ENCODE peak calls at places on chromosomes 16 and 17, in five cellular contexts. R is CD4-positive, alpha-beta memory T cell; F is adipocyte; N is body of pancreas; G is left lung. I is an unnamed sample.

GRCh38 chr16:9499921-9500593 is 408.6 kb downstream of the HAPSTR1 start:
- DNase-seq in R (no peak), F (no peak), N (no peak), G (no peak), I (no peak)

GRCh38 chr16:74030000-74030399 is 266.6 kb upstream of the PSMD7 start:
- DNase-seq in R (no peak), F (no peak), N (no peak), G (peak; percentile 51), I (no peak)

GRCh38 chr16:69253796-69254426 is 57.2 kb upstream of the VPS4A start:
- DNase-seq in R (peak; percentile 23), F (peak; percentile 66), N (no peak), G (no peak), I (no peak)

GRCh38 chr17:19579192-19579668 is 45.6 kb downstream of the SLC47A1 start:
- DNase-seq in R (no peak), F (no peak), N (no peak), G (no peak), I (no peak)

GRCh38 chr17:35545150-35545549 is 7.7 kb upstream of the SLFN12L start:
- DNase-seq in R (no peak), F (no peak), N (no peak), G (no peak), I (no peak)

GRCh38 chr17:80584171-80584905 is 39.7 kb downstream of the RPTOR start:
- DNase-seq in R (no peak), F (no peak), N (no peak), G (no peak), I (no peak)

GRCh38 chr16:21116148-21116693 is 34.4 kb downstream of the DNAH3 start:
- DNase-seq in R (no peak), F (no peak), N (no peak), G (no peak), I (no peak)

GRCh38 chr16:19344224-19344801 is 58.8 kb downstream of the CLEC19A start:
- DNase-seq in R (no peak), F (no peak), N (no peak), G (no peak), I (no peak)

GRCh38 chr16:80047796-80048649 is 447.5 kb upstream of the MAF start:
- DNase-seq in R (no peak), F (peak; percentile 41), N (no peak), G (no peak), I (no peak)

GRCh38 chr17:63311416-63311937 is 134.6 kb downstream of the CYB561 start:
- DNase-seq in R (no peak), F (no peak), N (no peak), G (no peak), I (no peak)

GRCh38 chr17:34117332-34117731 is 137.8 kb upstream of the CCL2 start:
- DNase-seq in R (no peak), F (no peak), N (no peak), G (no peak), I (no peak)

GRCh38 chr16:30958164-30959083 is 870 bp downstream of the SETD1A start:
- DNase-seq in R (no peak), F (peak; percentile 81), N (peak; percentile 58), G (no peak), I (no peak)

GRCh38 chr16:31186176-31186575 is 6.2 kb downstream of the FUS start:
- DNase-seq in R (no peak), F (no peak), N (no peak), G (no peak), I (no peak)

GRCh38 chr16:85291302-85292148 is 179.3 kb upstream of the CIBAR2 start:
- DNase-seq in R (no peak), F (no peak), N (no peak), G (peak; percentile 85), I (no peak)

GRCh38 chr16:85289760-85290625 is 177.7 kb upstream of the CIBAR2 start:
- DNase-seq in R (no peak), F (no peak), N (no peak), G (no peak), I (no peak)

GRCh38 chr16:85288341-85288868 is 176.1 kb upstream of the CIBAR2 start:
- DNase-seq in R (no peak), F (no peak), N (no peak), G (no peak), I (no peak)

GRCh38 chr16:85288869-85289660 is 176.8 kb upstream of the CIBAR2 start:
- DNase-seq in R (no peak), F (no peak), N (no peak), G (no peak), I (no peak)

DNA sequence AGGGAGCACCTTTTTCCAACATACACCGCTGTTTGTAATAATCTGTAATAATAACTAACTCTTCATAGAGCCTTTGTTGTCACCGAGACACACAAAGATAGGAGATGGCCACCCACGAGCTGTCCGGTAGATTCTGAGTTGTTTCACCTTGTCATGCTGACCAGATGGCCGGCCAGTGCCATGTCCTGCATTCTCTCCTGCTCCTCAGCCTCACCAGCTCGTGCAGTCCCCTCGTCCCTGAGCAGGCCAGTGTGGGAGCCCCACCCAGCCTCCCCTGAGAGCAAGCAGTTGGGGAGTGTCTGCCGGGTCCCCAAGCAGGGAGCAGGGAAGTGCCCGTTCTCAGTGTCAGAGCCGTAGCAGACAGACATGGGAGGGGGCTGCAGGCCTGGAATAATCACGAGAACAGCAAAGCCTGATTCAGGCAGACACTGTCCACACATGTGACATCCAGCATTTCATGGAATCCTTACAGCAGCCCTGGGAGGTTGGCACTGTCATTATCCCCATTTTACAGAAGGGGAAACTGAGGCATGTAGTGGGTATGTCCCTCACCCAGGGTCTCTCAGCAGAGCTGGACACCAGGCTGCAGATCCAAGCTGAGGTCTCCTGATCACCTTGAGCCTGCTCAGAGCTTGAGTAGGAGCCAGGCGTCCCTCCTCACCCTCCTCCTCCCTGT is 178.5 kb upstream of the CIBAR2 start:
- DNase-seq in R (no peak), F (no peak), N (no peak), G (no peak), I (no peak)
- H3K27me3 ChIP-seq in R (no peaks in the 10 kb centered on the region), F (no peaks in the 10 kb centered on the region), N (no peaks in the 10 kb centered on the region), G (no peaks in the 10 kb centered on the region), I (no peaks in the 10 kb centered on the region)

GRCh38 chr16:86291491-86291890 is 218.8 kb upstream of the FOXF1 start:
- DNase-seq in R (no peak), F (no peak), N (no peak), G (no peak), I (no peak)
- H3K27me3 ChIP-seq in R (peaks cover 12% of the 10 kb centered on the region), F (peaks cover 97% of the 10 kb centered on the region), N (no peaks in the 10 kb centered on the region), G (peaks cover 32% of the 10 kb centered on the region), I (peaks cover 17% of the 10 kb centered on the region)

GRCh38 chr16:1992475-1993292 is 2.9 kb downstream of the SYNGR3 start:
- DNase-seq in R (no peak), F (no peak), N (no peak), G (no peak), I (no peak)

GRCh38 chr16:1991135-1991551 is 1.4 kb downstream of the SYNGR3 start:
- DNase-seq in R (peak; percentile 53), F (no peak), N (no peak), G (peak; percentile 79), I (peak; percentile 59)

GRCh38 chr16:1991588-1992474 is 2.1 kb downstream of the SYNGR3 start:
- DNase-seq in R (peak; percentile 94), F (peak; percentile 97), N (peak; percentile 90), G (peak; percentile 99), I (peak; percentile 91)

GRCh38 chr16:1996175-1996574 is 6.4 kb downstream of the SYNGR3 start:
- DNase-seq in R (no peak), F (no peak), N (no peak), G (no peak), I (no peak)

DNA sequence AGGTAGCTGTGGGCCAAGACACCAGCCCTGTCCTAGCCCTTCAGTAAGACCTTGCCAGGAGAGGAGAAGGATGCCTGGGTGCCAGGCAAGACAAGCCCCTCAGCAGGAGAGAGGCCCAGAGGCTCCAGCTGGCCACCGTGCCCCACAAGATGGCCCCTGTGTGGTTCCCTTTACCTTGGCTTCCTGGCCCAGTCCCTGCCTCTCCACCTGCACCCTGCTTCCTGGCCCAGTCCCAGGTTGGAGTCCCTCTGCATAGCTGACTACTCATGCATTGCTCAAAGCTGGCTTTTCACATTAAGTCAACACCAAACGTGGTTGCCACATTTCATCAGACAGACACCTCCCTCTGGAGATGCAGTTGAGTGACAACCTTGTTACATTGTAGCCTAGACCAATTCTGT is 4.0 kb downstream of the SYNGR3 start:
- DNase-seq in R (no peak), F (no peak), N (no peak), G (no peak), I (no peak)
- H3K27me3 ChIP-seq in R (no peaks in the 10 kb centered on the region), F (peaks cover 18% of the 10 kb centered on the region), N (no peaks in the 10 kb centered on the region), G (peaks cover 24% of the 10 kb centered on the region), I (peaks cover 14% of the 10 kb centered on the region)

DNA sequence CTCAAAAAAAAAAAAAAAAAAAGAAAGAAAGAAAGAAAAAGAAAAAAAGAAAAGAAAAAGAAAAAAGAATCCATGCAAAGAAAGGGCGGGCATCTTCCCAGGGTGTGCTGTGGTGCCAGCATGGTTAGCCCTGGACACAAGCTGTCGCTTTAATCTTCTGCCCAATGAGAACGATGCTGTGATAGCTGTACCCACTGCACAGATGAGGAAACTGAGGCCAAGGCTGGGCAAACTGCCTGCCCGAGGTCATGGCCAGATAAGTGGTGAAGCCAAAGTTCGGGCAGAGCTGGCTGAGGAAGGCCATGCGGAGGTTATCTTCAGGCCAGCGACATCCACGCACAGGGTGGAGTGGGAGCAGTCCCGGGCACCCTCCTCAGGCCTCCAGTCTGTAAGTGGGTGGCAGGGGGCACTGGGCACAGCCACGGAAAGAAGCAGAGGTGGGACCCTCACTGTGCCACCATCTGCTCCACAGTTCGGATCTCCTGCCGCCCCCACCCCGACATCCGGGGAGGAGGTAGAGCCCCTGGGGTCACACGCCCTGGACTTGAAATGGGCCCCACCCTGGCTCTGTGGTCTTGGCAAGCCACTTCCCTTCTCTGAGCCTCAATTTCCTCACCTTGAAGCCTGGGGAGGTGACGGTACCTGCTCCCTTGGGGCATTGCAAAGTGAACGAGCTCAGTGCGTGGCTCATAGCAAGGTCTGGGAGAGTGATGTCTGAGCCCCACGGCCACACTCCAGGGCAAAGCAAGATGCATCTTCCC is 6.5 kb downstream of the FBXL16 start:
- DNase-seq in R (no peak), F (no peak), N (no peak), G (no peak), I (no peak)
- H3K27me3 ChIP-seq in R (peaks cover 9% of the 10 kb centered on the region), F (peaks cover 47% of the 10 kb centered on the region), N (no peaks in the 10 kb centered on the region), G (peaks cover 66% of the 10 kb centered on the region), I (peaks cover 23% of the 10 kb centered on the region)

GRCh38 chr17:48413613-48414405 is 16.2 kb downstream of the SKAP1 start:
- DNase-seq in R (peak; percentile 19), F (no peak), N (no peak), G (no peak), I (no peak)
- H3K27me3 ChIP-seq in R (no peaks in the 10 kb centered on the region), F (peaks cover 5% of the 10 kb centered on the region), N (no peaks in the 10 kb centered on the region), G (peaks cover 16% of the 10 kb centered on the region), I (no peaks in the 10 kb centered on the region)

GRCh38 chr16:75249441-75249840 is 2.0 kb downstream of the BCAR1 start:
- DNase-seq in R (no peak), F (no peak), N (no peak), G (no peak), I (no peak)

GRCh38 chr16:75252049-75252864 is 833 bp upstream of the BCAR1 start:
- DNase-seq in R (no peak), F (no peak), N (no peak), G (peak; percentile 61), I (no peak)

GRCh38 chr16:75251280-75252048 is at the start of gene BCAR1:
- DNase-seq in R (no peak), F (peak; percentile 94), N (peak; percentile 89), G (peak; percentile 92), I (no peak)

GRCh38 chr16:75250089-75250808 is 1.2 kb downstream of the BCAR1 start:
- DNase-seq in R (no peak), F (peak; percentile 59), N (peak; percentile 79), G (peak; percentile 84), I (no peak)

GRCh38 chr16:75250809-75251279 is 580 bp downstream of the BCAR1 start:
- DNase-seq in R (peak; percentile 19), F (peak; percentile 78), N (peak; percentile 79), G (peak; percentile 86), I (no peak)
- H3K27me3 ChIP-seq in R (peaks cover 18% of the 10 kb centered on the region), F (no peaks in the 10 kb centered on the region), N (no peaks in the 10 kb centered on the region), G (no peaks in the 10 kb centered on the region), I (peaks cover 25% of the 10 kb centered on the region)

I was measured in CD8-positive, alpha-beta memory T cell.